ENCODE peak calls at places on chromosomes 6 and 20, in ten cellular contexts. F is cardiac fibroblast, A is cardiac muscle cell, X is fibroblast of mammary gland, S is K562, G is GM12878, E is left ventricle myocardium inferior, P is left lung, I is A549, Z is heart left ventricle. N is an unnamed sample.

GRCh38 chr6:6191476-6191875 is 129.0 kb downstream of the F13A1 start:
- DNase-seq in F (no peak), A (peak; percentile 43), X (no peak), S (peak; percentile 25), G (no peak), E (no peak), P (no peak), I (no peak), Z (no peak), N (no peak)

GRCh38 chr6:162963861-162964260 is 236.1 kb downstream of the PACRG start:
- DNase-seq in F (peak; percentile 38), A (no peak), X (peak; percentile 61), S (no peak), G (no peak), E (no peak), P (no peak), I (no peak), Z (no peak), N (peak; percentile 13)

GRCh38 chr6:127462391-127462790 is 3.2 kb upstream of the KIAA0408 start:
- DNase-seq in F (no peak), A (peak; percentile 39), X (peak; percentile 12), S (no peak), G (no peak), E (no peak), P (no peak), I (peak; percentile 17), Z (no peak), N (no peak)

GRCh38 chr20:43904778-43905177 is 9.9 kb upstream of the TOX2 start:
- DNase-seq in F (no peak), A (no peak), X (no peak), S (no peak), G (no peak), E (no peak), P (no peak), I (peak; percentile 24), Z (no peak), N (no peak)

GRCh38 chr6:161658216-161658615 is 384.4 kb upstream of the AGPAT4 start:
- DNase-seq in F (no peak), A (no peak), X (no peak), S (no peak), G (no peak), E (no peak), P (no peak), I (no peak), Z (no peak), N (no peak)

GRCh38 chr6:93417421-93417996 is 1.9 kb downstream of the EPHA7 start:
- DNase-seq in F (peak; percentile 46), A (peak; percentile 79), X (no peak), S (no peak), G (no peak), E (no peak), P (no peak), I (peak; percentile 19), Z (no peak), N (peak; percentile 53)

GRCh38 chr6:135739288-135739687 is 112.2 kb upstream of the PDE7B start:
- DNase-seq in F (peak; percentile 93), A (no peak), X (peak; percentile 69), S (no peak), G (no peak), E (no peak), P (no peak), I (no peak), Z (no peak), N (peak; percentile 86)

GRCh38 chr20:36465109-36466080 is 75.9 kb upstream of the MYL9 start:
- DNase-seq in F (peak; percentile 88), A (no peak), X (peak; percentile 94), S (peak; percentile 73), G (no peak), E (peak; percentile 43), P (no peak), I (peak; percentile 83), Z (no peak), N (peak; percentile 85)

GRCh38 chr6:453152-453551 is 61.6 kb downstream of the IRF4 start:
- DNase-seq in F (no peak), A (no peak), X (peak; percentile 92), S (no peak), G (no peak), E (peak; percentile 28), P (no peak), I (no peak), Z (no peak), N (no peak)

GRCh38 chr6:35202066-35202546 is 11.7 kb upstream of the SCUBE3 start:
- DNase-seq in F (no peak), A (no peak), X (no peak), S (no peak), G (no peak), E (peak; percentile 30), P (no peak), I (no peak), Z (peak; percentile 31), N (no peak)
- TF ChIP-seq CTCF in F (no peak), A (no peak), X (no peak), S (no peak), G (no peak), E (no peak), P (no peak), I (no peak), Z (no peak), N (no peak)

DNA sequence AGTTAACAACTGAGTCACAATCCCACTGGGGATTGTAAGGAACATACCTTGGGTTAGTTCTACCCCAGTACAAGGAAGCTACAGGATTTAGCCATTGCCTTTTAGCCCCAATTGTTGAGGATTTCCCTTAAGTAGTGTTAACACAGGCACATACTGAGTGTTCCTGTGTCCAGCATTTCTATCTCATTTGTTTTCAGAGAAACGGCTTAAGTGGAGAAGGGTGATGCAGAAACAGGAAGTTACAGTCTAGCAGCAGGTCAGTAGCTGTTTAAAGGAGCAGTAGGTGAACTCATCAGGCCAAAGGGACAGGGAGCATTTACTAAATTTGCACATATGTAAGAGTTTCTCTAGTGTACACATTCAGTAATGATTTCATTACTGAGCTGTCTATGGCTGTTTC is 644.3 kb upstream of the GJE1 start:
- DNase-seq in F (peak; percentile 65), A (no peak), X (peak; percentile 59), S (no peak), G (no peak), E (no peak), P (no peak), I (no peak), Z (no peak), N (peak; percentile 64)
- H3K4me3 ChIP-seq in F (no peak overlapping the region), A (no peak overlapping the region), X (no peak overlapping the region), S (no peak overlapping the region), G (no peak overlapping the region), E (no peak overlapping the region), P (no peak overlapping the region), I (no peak overlapping the region), Z (no peak overlapping the region), N (no peak overlapping the region)

GRCh38 chr20:18719426-18719825 is 94.2 kb upstream of the SCP2D1 start:
- DNase-seq in F (peak; percentile 19), A (no peak), X (peak; percentile 57), S (no peak), G (no peak), E (no peak), P (no peak), I (no peak), Z (no peak), N (peak; percentile 58)

GRCh38 chr20:18721716-18722115 is 91.9 kb upstream of the SCP2D1 start:
- DNase-seq in F (no peak), A (no peak), X (no peak), S (no peak), G (no peak), E (no peak), P (no peak), I (no peak), Z (no peak), N (no peak)

GRCh38 chr20:18715564-18715963 is 98.0 kb upstream of the SCP2D1 start:
- DNase-seq in F (no peak), A (no peak), X (no peak), S (no peak), G (no peak), E (no peak), P (no peak), I (no peak), Z (no peak), N (no peak)

GRCh38 chr20:18717062-18717461 is 96.5 kb upstream of the SCP2D1 start:
- DNase-seq in F (no peak), A (no peak), X (peak; percentile 38), S (no peak), G (no peak), E (no peak), P (no peak), I (no peak), Z (no peak), N (no peak)

GRCh38 chr20:18718129-18718528 is 95.5 kb upstream of the SCP2D1 start:
- DNase-seq in F (no peak), A (no peak), X (no peak), S (no peak), G (no peak), E (no peak), P (no peak), I (peak; percentile 11), Z (no peak), N (no peak)
- TF ChIP-seq CTCF in F (no peak), A (no peak), X (no peak), S (no peak), G (no peak), E (no peak), P (no peak), I (no peak), Z (no peak), N (no peak)

GRCh38 chr20:31740208-31740607 is 1.1 kb downstream of the TPX2 start:
- DNase-seq in F (peak; percentile 76), A (no peak), X (peak; percentile 81), S (peak; percentile 40), G (no peak), E (no peak), P (no peak), I (no peak), Z (no peak), N (peak; percentile 58)
- H3K4me3 ChIP-seq in F (peak overlapping the region; percentile 97), A (peak overlapping the region; percentile 47), X (peak overlapping the region; percentile 83), S (peak overlapping the region; percentile 82), G (peak overlapping the region; percentile 89), E (no peak overlapping the region), P (no peak overlapping the region), I (peak overlapping the region; percentile 57), Z (peak overlapping the region; percentile 72), N (peak overlapping the region; percentile 76)

DNA sequence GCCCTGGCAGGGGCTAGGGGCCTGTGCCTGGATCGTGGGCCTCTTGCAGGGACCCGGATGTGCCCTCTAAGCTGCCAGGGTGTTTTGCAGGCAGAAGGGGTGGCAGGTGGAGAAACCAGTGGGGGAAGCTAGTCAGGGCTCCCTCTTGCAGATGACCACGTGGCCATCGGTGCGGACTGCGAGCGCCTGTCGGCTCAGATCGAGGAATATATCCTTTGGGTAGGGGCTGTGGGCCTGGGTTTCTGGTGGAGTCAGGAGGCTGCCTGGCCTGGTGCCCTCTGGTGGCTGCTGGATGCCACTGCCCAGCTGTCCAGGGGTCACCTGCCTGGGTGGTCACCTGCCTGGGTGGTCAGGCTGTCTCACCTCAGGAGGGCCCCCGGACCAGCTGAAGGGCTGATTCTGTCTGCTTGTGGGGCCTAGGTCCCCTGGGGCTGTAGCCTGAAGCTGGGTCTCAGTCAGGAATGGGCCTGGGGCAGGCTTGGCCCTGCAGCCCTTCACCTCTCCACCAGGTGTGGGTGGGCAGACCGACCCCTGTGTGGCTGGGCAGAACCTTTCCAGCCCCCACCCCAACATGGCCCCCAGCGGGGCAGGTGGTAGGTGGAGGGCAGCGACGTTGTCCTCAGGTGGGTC is 6.7 kb downstream of the TCEA2 start:
- DNase-seq in F (no peak), A (peak; percentile 63), X (no peak), S (peak; percentile 57), G (no peak), E (no peak), P (no peak), I (no peak), Z (no peak), N (peak; percentile 35)
- TF ChIP-seq CTCF in F (peak; percentile 82), A (peak; percentile 77), X (peak; percentile 55), S (peak; percentile 72), G (peak; percentile 77), E (peak; percentile 72), P (peak; percentile 80), I (peak; percentile 68), Z (peak; percentile 63), N (peak; percentile 73)